ENCODE peak calls at places on chromosomes 6 and 20, in nine cellular contexts. L, V, X, I, Z, Y, T, R and K are unnamed samples.

GRCh38 chr6:136249336-136249735 is 775 bp downstream of the MTFR2 start:
- DNase-seq in T (no peak), Z (peak; percentile 51), R (no peak), Y (peak; percentile 27), X (no peak), V (no peak), L (no peak), I (no peak), K (no peak)

GRCh38 chr6:85824329-85824728 is 181.6 kb upstream of the SYNCRIP start:
- DNase-seq in R (no peak), T (no peak), Z (no peak), I (no peak), X (no peak), Y (no peak), L (no peak), V (no peak), K (no peak)

GRCh38 chr6:44036196-44036595 is 91.1 kb downstream of the MRPL14 start:
- DNase-seq in Y (no peak), I (no peak), X (no peak), R (no peak), V (peak; percentile 46), L (no peak), Z (peak; percentile 54), T (no peak), K (no peak)

GRCh38 chr6:26172496-26172958 is 85.3 kb downstream of the HFE start:
- DNase-seq in T (no peak), V (no peak), I (peak; percentile 51), L (no peak), Y (peak; percentile 40), R (no peak), Z (peak; percentile 61), X (no peak), K (no peak)

GRCh38 chr20:61830956-61831355 is 234.7 kb downstream of the TAF4 start:
- DNase-seq in Y (no peak), I (no peak), L (no peak), Z (no peak), T (no peak), R (no peak), X (no peak), V (no peak), K (no peak)

GRCh38 chr6:110475255-110475654 is 1.2 kb downstream of the SLC22A16 start:
- DNase-seq in X (no peak), Z (no peak), R (no peak), Y (no peak), T (no peak), V (no peak), L (no peak), I (no peak), K (no peak)

GRCh38 chr6:30061766-30062458 is 847 bp downstream of the POLR1H start:
- DNase-seq in Y (peak; percentile 36), I (peak; percentile 63), Z (peak; percentile 54), L (no peak), V (no peak), T (no peak), R (peak; percentile 28), X (no peak), K (no peak)

GRCh38 chr6:18160921-18161320 is 5.7 kb downstream of the KDM1B start:
- DNase-seq in T (no peak), Z (no peak), V (no peak), I (no peak), R (no peak), Y (no peak), L (no peak), X (no peak), K (no peak)

GRCh38 chr6:105273589-105273988 is 93.8 kb upstream of the POPDC3 start:
- DNase-seq in V (no peak), R (no peak), Z (no peak), T (no peak), Y (no peak), L (no peak), X (no peak), I (no peak), K (no peak)

GRCh38 chr20:26167499-26167898 is 470.8 kb upstream of the ZNF337 start:
- DNase-seq in Z (peak; percentile 71), X (no peak), V (no peak), T (no peak), L (no peak), R (no peak), Y (peak; percentile 12), I (no peak), K (no peak)

GRCh38 chr6:30613251-30614043 is 3.6 kb downstream of the PPP1R10 start:
- DNase-seq in Z (peak; percentile 27), X (no peak), R (no peak), V (no peak), Y (peak; percentile 60), T (no peak), L (no peak), I (no peak), K (no peak)

GRCh38 chr20:44364780-44365179 is 9.3 kb downstream of the HNF4A start:
- DNase-seq in R (no peak), Y (no peak), X (no peak), T (no peak), V (no peak), L (no peak), Z (no peak), I (no peak), K (no peak)

GRCh38 chr20:50799176-50799889 is 4.5 kb downstream of the BCAS4 start:
- DNase-seq in I (no peak), Y (no peak), Z (no peak), X (no peak), T (no peak), L (no peak), V (peak; percentile 34), R (no peak), K (no peak)

GRCh38 chr20:39822667-39823066 is 860.5 kb downstream of the DHX35 start:
- DNase-seq in X (no peak), V (no peak), L (no peak), R (no peak), Z (peak; percentile 73), T (no peak), Y (peak; percentile 72), I (no peak), K (no peak)

GRCh38 chr20:19015890-19016465 is 196.5 kb upstream of the SLC24A3 start:
- DNase-seq in Y (no peak), R (no peak), V (no peak), Z (no peak), X (no peak), T (no peak), L (no peak), I (no peak), K (no peak)

GRCh38 chr20:9646375-9646774 is 132.0 kb downstream of the LAMP5 start:
- DNase-seq in X (no peak), I (no peak), Z (no peak), L (no peak), T (no peak), V (no peak), Y (no peak), R (no peak), K (no peak)

GRCh38 chr20:5627463-5628050 is 122.6 kb upstream of the SHLD1 start:
- DNase-seq in I (no peak), T (no peak), R (no peak), V (no peak), L (no peak), Z (no peak), Y (no peak), X (no peak), K (no peak)

GRCh38 chr6:48426636-48427035 is 315.6 kb upstream of the PTCHD4 start:
- DNase-seq in Z (peak; percentile 82), X (no peak), R (no peak), T (no peak), L (no peak), Y (peak; percentile 99), I (no peak), V (no peak), K (no peak)

GRCh38 chr6:111566873-111567517 is 38.7 kb downstream of the TRAF3IP2 start:
- DNase-seq in L (no peak), Y (no peak), T (no peak), Z (no peak), X (peak; percentile 90), I (peak; percentile 26), R (no peak), V (no peak), K (no peak)

GRCh38 chr6:112173401-112173800 is 81.0 kb downstream of the LAMA4 start:
- DNase-seq in T (no peak), V (no peak), R (no peak), L (no peak), Z (peak; percentile 25), I (no peak), Y (no peak), X (no peak), K (no peak)

GRCh38 chr6:167409078-167409477 is 84.2 kb downstream of the TTLL2 start:
- DNase-seq in L (no peak), R (no peak), I (no peak), Z (no peak), X (no peak), V (no peak), T (no peak), Y (no peak), K (no peak)

GRCh38 chr20:3751664-3752385 is 15.7 kb downstream of the ADISSP start:
- DNase-seq in Z (no peak), Y (no peak), V (peak; percentile 87), R (no peak), L (no peak), I (peak; percentile 71), T (no peak), X (no peak), K (no peak)

GRCh38 chr6:77124604-77125003 is 338.7 kb downstream of the HTR1B start:
- DNase-seq in I (no peak), V (no peak), X (no peak), T (no peak), L (no peak), Z (peak; percentile 14), Y (peak; percentile 2), R (no peak), K (no peak)

GRCh38 chr6:4805553-4806307 is 29.5 kb downstream of the CDYL start:
- DNase-seq in R (peak; percentile 47), X (peak; percentile 63), V (no peak), L (peak; percentile 34), Y (peak; percentile 36), Z (peak; percentile 51), T (no peak), I (peak; percentile 11), K (no peak)